ENCODE peak calls at places on chromosomes 7 and 10, in six cellular contexts. U is tibial nerve, C is A549, P is ovary, Z is HepG2, D is upper lobe of left lung. K is an unnamed sample.

GRCh38 chr7:113629244-113629643 is 289.6 kb downstream of the PPP1R3A start:
- DNase-seq in D (no peak), Z (no peak), U (no peak), P (no peak), C (no peak), K (no peak)

GRCh38 chr7:50803359-50804337 is 21.0 kb upstream of the GRB10 start:
- DNase-seq in U (no peak), P (no peak), C (peak), D (no peak), Z (no peak), K (no peak)

GRCh38 chr10:51937736-51938135 is 238.3 kb upstream of the CSTF2T start:
- DNase-seq in U (no peak), Z (no peak), C (no peak), D (no peak), P (no peak), K (no peak)

GRCh38 chr7:90337106-90337505 is 9.4 kb upstream of the GTPBP10 start:
- DNase-seq in Z (no peak), P (no peak), C (no peak), U (no peak), D (no peak), K (no peak)

GRCh38 chr10:17209931-17210330 is 8.5 kb upstream of the TRDMT1 start:
- DNase-seq in U (no peak), C (no peak), P (no peak), Z (no peak), D (no peak), K (no peak)

GRCh38 chr7:108026116-108026515 is 23.2 kb upstream of the LAMB1 start:
- DNase-seq in C (no peak), Z (no peak), U (no peak), D (no peak), P (no peak), K (no peak)

GRCh38 chr7:55075464-55075971 is 56.7 kb downstream of the EGFR start:
- DNase-seq in U (peak), P (no peak), Z (no peak), C (no peak), D (peak), K (peak)

GRCh38 chr10:93062499-93063216 is 2.1 kb downstream of the CYP26C1 start:
- DNase-seq in C (no peak), Z (no peak), P (no peak), U (no peak), D (no peak), K (no peak)

GRCh38 chr10:18205098-18205834 is 65.0 kb downstream of the CACNB2 start:
- DNase-seq in Z (no peak), D (no peak), U (no peak), P (no peak), C (no peak), K (no peak)

GRCh38 chr10:103665439-103665838 is 171.9 kb downstream of the NEURL1 start:
- DNase-seq in D (no peak), C (no peak), P (no peak), U (no peak), Z (no peak), K (no peak)

GRCh38 chr7:114865564-114865963 is 56.3 kb upstream of the MDFIC start:
- DNase-seq in Z (peak), D (peak), C (peak), U (peak), P (peak), K (no peak)

GRCh38 chr10:21347043-21347799 is 178.3 kb downstream of the SKIDA1 start:
- DNase-seq in C (no peak), Z (no peak), P (no peak), D (no peak), U (no peak), K (no peak)

GRCh38 chr10:21349912-21350286 is 175.6 kb downstream of the SKIDA1 start:
- DNase-seq in C (no peak), U (no peak), P (no peak), Z (no peak), D (no peak), K (no peak)

GRCh38 chr10:21355591-21356011 is 169.9 kb downstream of the SKIDA1 start:
- DNase-seq in C (no peak), U (no peak), P (no peak), D (no peak), Z (no peak), K (no peak)

DNA sequence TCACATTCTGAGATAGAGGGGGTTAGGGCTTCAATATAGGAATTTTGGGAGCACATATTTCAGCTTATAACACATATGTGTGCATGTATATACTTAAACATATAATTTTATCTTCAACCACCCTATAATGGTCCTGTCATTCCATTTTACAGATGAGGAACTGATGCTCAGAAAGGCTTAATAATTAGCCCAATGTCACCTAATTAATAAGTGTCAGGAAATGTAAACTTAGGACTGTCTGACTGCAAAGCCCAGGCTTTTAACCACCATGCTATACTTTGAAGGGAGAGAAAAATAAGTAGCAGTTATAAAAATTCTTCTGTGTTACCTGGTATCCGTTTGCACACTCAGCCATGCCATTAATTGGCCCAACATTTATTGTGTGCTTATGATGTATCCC is 172.6 kb downstream of the SKIDA1 start:
- DNase-seq in D (no peak), Z (no peak), C (no peak), U (no peak), P (no peak), K (no peak)
- H3K27ac ChIP-seq in D (no peak), Z (no peak), C (no peak), U (no peak), P (no peak), K (no peak)

GRCh38 chr7:150313367-150313809 is 9.8 kb upstream of the LRRC61 start:
- DNase-seq in C (no peak), P (no peak), D (no peak), U (no peak), Z (no peak), K (no peak)
- TF ChIP-seq EP300 in C (no peak), P (no peak), D (no peak), U (no peak), Z (no peak), K (no peak)

GRCh38 chr10:78401882-78402367 is 368.3 kb downstream of the RPS24 start:
- DNase-seq in C (no peak), U (no peak), Z (no peak), D (no peak), P (no peak), K (peak)
- H3K27ac ChIP-seq in C (no peak), U (no peak), Z (no peak), D (no peak), P (no peak), K (no peak)

GRCh38 chr7:131544449-131545425 is 11.7 kb downstream of the PODXL start:
- DNase-seq in Z (peak), P (no peak), D (no peak), C (no peak), U (no peak), K (no peak)
- TF ChIP-seq EP300 in Z (no peak), P (no peak), D (peak), C (no peak), U (no peak), K (no peak)

GRCh38 chr7:137313196-137313595 is 30.3 kb downstream of the PTN start:
- DNase-seq in D (no peak), P (no peak), U (no peak), Z (no peak), C (no peak), K (no peak)
- H3K27ac ChIP-seq in D (no peak), P (no peak), U (no peak), Z (no peak), C (no peak), K (no peak)

GRCh38 chr10:3046210-3046779 is 21.1 kb upstream of the PFKP start:
- DNase-seq in C (no peak), Z (no peak), D (no peak), P (no peak), U (no peak), K (no peak)
- TF ChIP-seq EP300 in C (no peak), Z (no peak), D (no peak), P (no peak), U (no peak), K (no peak)

GRCh38 chr7:27101906-27102577 is 441 bp downstream of the HOXA2 start:
- DNase-seq in C (no peak), P (no peak), U (no peak), D (no peak), Z (no peak), K (no peak)
- H3K27ac ChIP-seq in C (no peak), P (peak), U (peak), D (peak), Z (no peak), K (peak)

DNA sequence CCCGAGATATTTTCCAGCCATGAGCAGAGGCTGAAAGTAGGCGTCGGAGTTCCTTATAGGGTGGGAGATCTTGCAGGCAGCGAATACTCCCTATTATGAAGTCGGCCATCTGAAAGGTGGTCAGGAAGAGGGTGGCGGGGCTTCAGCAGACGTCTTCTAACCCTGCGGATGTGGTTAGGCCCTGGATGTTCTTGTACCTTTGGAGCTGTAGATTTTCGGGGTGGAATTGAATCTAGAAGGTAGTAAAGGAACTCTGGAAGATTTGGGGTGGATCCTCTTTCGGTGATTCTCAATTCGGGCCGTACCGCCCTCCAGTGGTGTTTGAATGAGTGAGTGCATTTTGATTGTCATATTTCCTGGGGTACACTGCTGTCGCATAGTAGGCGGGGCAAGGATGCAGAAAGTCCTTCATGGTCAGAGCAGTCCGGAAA is 635 bp downstream of the NUP205 start:
- DNase-seq in Z (peak), U (peak), C (peak), D (peak), P (peak), K (peak)
- TF ChIP-seq EP300 in Z (no peak), U (no peak), C (no peak), D (no peak), P (no peak), K (no peak)

GRCh38 chr7:75950111-75950681 is 35.2 kb downstream of the POR start:
- DNase-seq in U (no peak), C (no peak), D (peak), P (no peak), Z (no peak), K (no peak)
- H3K27ac ChIP-seq in U (no peak), C (no peak), D (peak), P (no peak), Z (no peak), K (no peak)

K was measured in suprapubic skin.